ENCODE peak calls at places on chromosomes 3 and 15, in four cellular contexts. One of them, this sample, is unnamed.

GRCh38 chr15:56805466-56806146 is 72.3 kb upstream of the ZNF280D start:
- DNase-seq in activated CD4-positive, alpha-beta T cell treated with anti-CD3 and anti-CD28 coated beads, Interleukin-2, amount 50 U/mL, for 24 hours: no peak
- DNase-seq in endothelial cell of umbilical vein: peak
- DNase-seq in HuH-7: no peak
- DNase-seq in this sample: no peak

GRCh38 chr3:50912746-50913145 is 238.0 kb downstream of the DOCK3 start:
- DNase-seq in activated CD4-positive, alpha-beta T cell treated with anti-CD3 and anti-CD28 coated beads, Interleukin-2, amount 50 U/mL, for 24 hours: no peak
- DNase-seq in endothelial cell of umbilical vein: no peak
- DNase-seq in HuH-7: no peak
- DNase-seq in this sample: no peak

GRCh38 chr15:85402195-85402921 is 22.0 kb downstream of the AKAP13 start:
- DNase-seq in activated CD4-positive, alpha-beta T cell treated with anti-CD3 and anti-CD28 coated beads, Interleukin-2, amount 50 U/mL, for 24 hours: no peak
- DNase-seq in endothelial cell of umbilical vein: peak
- DNase-seq in HuH-7: no peak
- DNase-seq in this sample: no peak

GRCh38 chr3:129016725-129017530 is 15.8 kb downstream of the EFCC1 start:
- DNase-seq in activated CD4-positive, alpha-beta T cell treated with anti-CD3 and anti-CD28 coated beads, Interleukin-2, amount 50 U/mL, for 24 hours: no peak
- DNase-seq in endothelial cell of umbilical vein: no peak
- DNase-seq in HuH-7: no peak
- DNase-seq in this sample: no peak

GRCh38 chr3:105686324-105686897 is 182.4 kb downstream of the CBLB start:
- DNase-seq in activated CD4-positive, alpha-beta T cell treated with anti-CD3 and anti-CD28 coated beads, Interleukin-2, amount 50 U/mL, for 24 hours: no peak
- DNase-seq in endothelial cell of umbilical vein: peak
- DNase-seq in HuH-7: no peak
- DNase-seq in this sample: no peak

GRCh38 chr15:96270581-96271172 is 59.8 kb upstream of the NR2F2 start:
- DNase-seq in activated CD4-positive, alpha-beta T cell treated with anti-CD3 and anti-CD28 coated beads, Interleukin-2, amount 50 U/mL, for 24 hours: no peak
- DNase-seq in endothelial cell of umbilical vein: no peak
- DNase-seq in HuH-7: no peak
- DNase-seq in this sample: no peak

GRCh38 chr3:123785602-123786001 is 98.5 kb downstream of the MYLK start:
- DNase-seq in activated CD4-positive, alpha-beta T cell treated with anti-CD3 and anti-CD28 coated beads, Interleukin-2, amount 50 U/mL, for 24 hours: no peak
- DNase-seq in endothelial cell of umbilical vein: no peak
- DNase-seq in HuH-7: no peak
- DNase-seq in this sample: no peak

GRCh38 chr15:62603757-62604156 is 438.7 kb upstream of the C2CD4B start:
- DNase-seq in activated CD4-positive, alpha-beta T cell treated with anti-CD3 and anti-CD28 coated beads, Interleukin-2, amount 50 U/mL, for 24 hours: no peak
- DNase-seq in endothelial cell of umbilical vein: no peak
- DNase-seq in HuH-7: no peak
- DNase-seq in this sample: peak

GRCh38 chr15:95499397-95499796 is 831.1 kb upstream of the NR2F2 start:
- DNase-seq in activated CD4-positive, alpha-beta T cell treated with anti-CD3 and anti-CD28 coated beads, Interleukin-2, amount 50 U/mL, for 24 hours: no peak
- DNase-seq in endothelial cell of umbilical vein: peak
- DNase-seq in HuH-7: no peak
- DNase-seq in this sample: no peak

GRCh38 chr15:76964157-76964556 is 30.8 kb upstream of the PSTPIP1 start:
- DNase-seq in activated CD4-positive, alpha-beta T cell treated with anti-CD3 and anti-CD28 coated beads, Interleukin-2, amount 50 U/mL, for 24 hours: no peak
- DNase-seq in endothelial cell of umbilical vein: peak
- DNase-seq in HuH-7: no peak
- DNase-seq in this sample: no peak

GRCh38 chr3:39147711-39148115 is 5.7 kb downstream of the CSRNP1 start:
- DNase-seq in activated CD4-positive, alpha-beta T cell treated with anti-CD3 and anti-CD28 coated beads, Interleukin-2, amount 50 U/mL, for 24 hours: no peak
- DNase-seq in endothelial cell of umbilical vein: peak
- DNase-seq in HuH-7: no peak
- DNase-seq in this sample: no peak

GRCh38 chr3:114121996-114122709 is 56.7 kb downstream of the DRD3 start:
- DNase-seq in activated CD4-positive, alpha-beta T cell treated with anti-CD3 and anti-CD28 coated beads, Interleukin-2, amount 50 U/mL, for 24 hours: no peak
- DNase-seq in endothelial cell of umbilical vein: peak
- DNase-seq in HuH-7: no peak
- DNase-seq in this sample: no peak

GRCh38 chr3:120364821-120365220 is 15.7 kb upstream of the LRRC58 start:
- DNase-seq in activated CD4-positive, alpha-beta T cell treated with anti-CD3 and anti-CD28 coated beads, Interleukin-2, amount 50 U/mL, for 24 hours: no peak
- DNase-seq in endothelial cell of umbilical vein: no peak
- DNase-seq in HuH-7: no peak
- DNase-seq in this sample: no peak

GRCh38 chr3:15148614-15149013 is 49.7 kb upstream of the RBSN start:
- DNase-seq in activated CD4-positive, alpha-beta T cell treated with anti-CD3 and anti-CD28 coated beads, Interleukin-2, amount 50 U/mL, for 24 hours: no peak
- DNase-seq in endothelial cell of umbilical vein: no peak
- DNase-seq in HuH-7: peak
- DNase-seq in this sample: no peak

GRCh38 chr15:51380999-51381806 is 39.7 kb downstream of the GLDN start:
- DNase-seq in activated CD4-positive, alpha-beta T cell treated with anti-CD3 and anti-CD28 coated beads, Interleukin-2, amount 50 U/mL, for 24 hours: no peak
- DNase-seq in endothelial cell of umbilical vein: peak
- DNase-seq in HuH-7: peak
- DNase-seq in this sample: no peak

GRCh38 chr3:99931059-99931458 is 113.4 kb downstream of the CMSS1 start:
- DNase-seq in activated CD4-positive, alpha-beta T cell treated with anti-CD3 and anti-CD28 coated beads, Interleukin-2, amount 50 U/mL, for 24 hours: no peak
- DNase-seq in endothelial cell of umbilical vein: no peak
- DNase-seq in HuH-7: peak
- DNase-seq in this sample: no peak

GRCh38 chr15:80059786-80060489 is 462 bp downstream of the ZFAND6 start:
- DNase-seq in activated CD4-positive, alpha-beta T cell treated with anti-CD3 and anti-CD28 coated beads, Interleukin-2, amount 50 U/mL, for 24 hours: no peak
- DNase-seq in endothelial cell of umbilical vein: peak
- DNase-seq in HuH-7: peak
- DNase-seq in this sample: no peak